ENCODE peak calls at places on chromosomes 7 and 10, in eight cellular contexts. E is substantia nigra; Y is T-helper 2 cell; K is SK-N-DZ; A is NCI-H345; C is astrocyte of the spinal cord; B is stimulated activated CD4-positive, alpha-beta T cell treated with anti-CD3 and anti-CD28 coated beads, Interleukin-2, amount 100 ng/mL, for 4 hours; Q is lower leg skin. X is an unnamed sample.

GRCh38 chr7:91187061-91187460 is 77.2 kb upstream of the FZD1 start:
- DNase-seq in E (no peak), Y (no peak), K (no peak), A (no peak), C (no peak), B (no peak), Q (no peak), X (no peak)

GRCh38 chr7:134330990-134331389 is 14.3 kb upstream of the SLC35B4 start:
- DNase-seq in E (no peak), Y (no peak), K (no peak), A (no peak), C (no peak), B (no peak), Q (no peak), X (no peak)

GRCh38 chr10:8392216-8392615 is 337.7 kb downstream of the GATA3 start:
- DNase-seq in E (no peak), Y (no peak), K (no peak), A (no peak), C (peak), B (no peak), Q (no peak), X (no peak)

GRCh38 chr7:135748770-135749169 is at the start of gene FAM180A:
- DNase-seq in E (no peak), Y (no peak), K (no peak), A (no peak), C (peak), B (no peak), Q (peak), X (no peak)

GRCh38 chr10:97511711-97512445 is 13.2 kb downstream of the UBTD1 start:
- DNase-seq in E (no peak), Y (no peak), K (no peak), A (no peak), C (no peak), B (no peak), Q (no peak), X (no peak)

GRCh38 chr10:86946215-86947170 is 10.9 kb downstream of the MMRN2 start:
- DNase-seq in E (no peak), Y (no peak), K (no peak), A (peak), C (no peak), B (no peak), Q (peak), X (no peak)

GRCh38 chr7:4204530-4205165 is 477.4 kb upstream of the FOXK1 start:
- DNase-seq in E (no peak), Y (peak), K (no peak), A (no peak), C (peak), B (peak), Q (no peak), X (peak)

GRCh38 chr10:131485732-131486131 is 174.2 kb upstream of the TCERG1L start:
- DNase-seq in E (no peak), Y (no peak), K (no peak), A (no peak), C (no peak), B (no peak), Q (no peak), X (no peak)

GRCh38 chr10:123301077-123301875 is 147.1 kb downstream of the BUB3 start:
- DNase-seq in E (peak), Y (no peak), K (peak), A (no peak), C (peak), B (no peak), Q (peak), X (peak)

GRCh38 chr7:42020067-42020466 is 216.9 kb downstream of the GLI3 start:
- DNase-seq in E (no peak), Y (no peak), K (peak), A (no peak), C (no peak), B (no peak), Q (no peak), X (no peak)

GRCh38 chr7:15667999-15668398 is 18.5 kb downstream of the MEOX2 start:
- DNase-seq in E (no peak), Y (no peak), K (no peak), A (no peak), C (no peak), B (no peak), Q (no peak), X (peak)

GRCh38 chr7:131741446-131741845 is 185.0 kb upstream of the PODXL start:
- DNase-seq in E (peak), Y (no peak), K (no peak), A (no peak), C (no peak), B (no peak), Q (no peak), X (no peak)

GRCh38 chr7:134886353-134887057 is 99.8 kb upstream of the AGBL3 start:
- DNase-seq in E (no peak), Y (no peak), K (no peak), A (peak), C (peak), B (no peak), Q (no peak), X (no peak)

GRCh38 chr7:122423591-122423990 is 119.0 kb upstream of the FEZF1 start:
- DNase-seq in E (no peak), Y (no peak), K (no peak), A (no peak), C (no peak), B (no peak), Q (no peak), X (no peak)

GRCh38 chr10:50334273-50334672 is 83.0 kb upstream of the ASAH2 start:
- DNase-seq in E (no peak), Y (no peak), K (no peak), A (no peak), C (no peak), B (no peak), Q (no peak), X (no peak)

GRCh38 chr10:62589689-62590088 is 214.8 kb upstream of the ADO start:
- DNase-seq in E (no peak), Y (no peak), K (no peak), A (no peak), C (no peak), B (no peak), Q (no peak), X (no peak)

GRCh38 chr10:72455889-72456588 is 101.3 kb upstream of the DNAJB12 start:
- DNase-seq in E (no peak), Y (no peak), K (no peak), A (no peak), C (no peak), B (no peak), Q (no peak), X (peak)

GRCh38 chr7:128841961-128842673 is 11.9 kb downstream of the FLNC start:
- DNase-seq in E (no peak), Y (peak), K (peak), A (peak), C (no peak), B (peak), Q (no peak), X (peak)

GRCh38 chr7:142908921-142909870 is 23.7 kb upstream of the TRPV6 start:
- DNase-seq in E (no peak), Y (no peak), K (no peak), A (no peak), C (no peak), B (no peak), Q (peak), X (peak)

GRCh38 chr10:35004651-35005050 is 85.5 kb downstream of the CUL2 start:
- DNase-seq in E (no peak), Y (no peak), K (no peak), A (no peak), C (no peak), B (no peak), Q (no peak), X (no peak)

GRCh38 chr7:100013328-100013676 is 2.1 kb upstream of the ZKSCAN1 start:
- DNase-seq in E (no peak), Y (no peak), K (no peak), A (no peak), C (no peak), B (peak), Q (no peak), X (no peak)

GRCh38 chr10:121659236-121659635 is 61.0 kb upstream of the FGFR2 start:
- DNase-seq in E (no peak), Y (no peak), K (no peak), A (no peak), C (no peak), B (no peak), Q (peak), X (no peak)

GRCh38 chr7:20374391-20374790 is 43.7 kb downstream of the ITGB8 start:
- DNase-seq in E (no peak), Y (no peak), K (no peak), A (no peak), C (no peak), B (no peak), Q (no peak), X (no peak)

GRCh38 chr10:51117794-51118193 is 43.5 kb downstream of the PRKG1 start:
- DNase-seq in E (no peak), Y (no peak), K (no peak), A (no peak), C (no peak), B (no peak), Q (no peak), X (no peak)

GRCh38 chr10:16592327-16592854 is 70.7 kb upstream of the C1QL3 start:
- DNase-seq in E (no peak), Y (no peak), K (no peak), A (no peak), C (no peak), B (no peak), Q (no peak), X (no peak)

GRCh38 chr7:120645976-120646375 is 212.0 kb downstream of the TSPAN12 start:
- DNase-seq in E (no peak), Y (no peak), K (no peak), A (no peak), C (no peak), B (no peak), Q (no peak), X (no peak)

GRCh38 chr10:20233423-20233822 is 417.2 kb downstream of the PLXDC2 start:
- DNase-seq in E (no peak), Y (no peak), K (no peak), A (no peak), C (no peak), B (no peak), Q (no peak), X (peak)

GRCh38 chr7:84092207-84092606 is 102.4 kb downstream of the SEMA3A start:
- DNase-seq in E (no peak), Y (no peak), K (no peak), A (no peak), C (no peak), B (no peak), Q (no peak), X (no peak)

GRCh38 chr10:15684768-15685167 is 35.0 kb downstream of the ITGA8 start:
- DNase-seq in E (no peak), Y (no peak), K (no peak), A (no peak), C (no peak), B (no peak), Q (no peak), X (no peak)

GRCh38 chr10:58152698-58153263 is 114.9 kb downstream of the IPMK start:
- DNase-seq in E (peak), Y (peak), K (peak), A (peak), C (peak), B (no peak), Q (no peak), X (peak)

GRCh38 chr10:62584726-62585125 is 210.6 kb downstream of the ZNF365 start:
- DNase-seq in E (no peak), Y (no peak), K (no peak), A (no peak), C (peak), B (no peak), Q (no peak), X (no peak)

GRCh38 chr10:119973261-119973660 is 80.7 kb downstream of the SEC23IP start:
- DNase-seq in E (no peak), Y (no peak), K (no peak), A (no peak), C (no peak), B (no peak), Q (no peak), X (no peak)

GRCh38 chr7:113263749-113264148 is 145.4 kb upstream of the SMIM30 start:
- DNase-seq in E (no peak), Y (no peak), K (no peak), A (no peak), C (no peak), B (no peak), Q (no peak), X (no peak)

GRCh38 chr10:114821915-114822770 is 563 bp downstream of the FHIP2A start:
- DNase-seq in E (peak), Y (peak), K (peak), A (peak), C (peak), B (peak), Q (peak), X (peak)

X was measured in NCI-H82.